ENCODE peak calls at places on chromosomes 6 and 20, in six cellular contexts. T, Q, V, I, M and A are unnamed samples. For H3K9me3 and H3K36me3, the result is how much of the 10 kb centered on the place peaks cover.

GRCh38 chr6:20906938-20907337 is 372.7 kb downstream of the CDKAL1 start:
- DNase-seq in T (no peak), Q (no peak), M (no peak), I (no peak), V (no peak), A (no peak)

GRCh38 chr6:18985061-18985460 is 597.9 kb downstream of the RNF144B start:
- DNase-seq in M (no peak), Q (no peak), V (no peak), I (no peak), T (no peak), A (no peak)

GRCh38 chr6:157110620-157111019 is 212.7 kb downstream of the TMEM242 start:
- DNase-seq in Q (no peak), V (no peak), M (no peak), T (no peak), I (no peak), A (no peak)

GRCh38 chr20:53055668-53056067 is 83.5 kb downstream of the TSHZ2 start:
- DNase-seq in V (no peak), Q (no peak), I (no peak), T (no peak), M (no peak), A (no peak)

GRCh38 chr20:21378259-21378658 is 19.1 kb downstream of the NKX2-4 start:
- DNase-seq in M (no peak), Q (no peak), I (no peak), V (no peak), T (no peak), A (no peak)

GRCh38 chr20:19889011-19889953 is 127.9 kb upstream of the NAA20 start:
- DNase-seq in M (peak), V (peak), T (no peak), I (no peak), Q (no peak), A (peak)

GRCh38 chr6:160015778-160016684 is 47.1 kb downstream of the IGF2R start:
- DNase-seq in I (no peak), T (peak), M (no peak), Q (no peak), V (no peak), A (no peak)

GRCh38 chr6:34630040-34630439 is 66.5 kb downstream of the ILRUN start:
- DNase-seq in I (no peak), T (no peak), M (no peak), V (no peak), Q (no peak), A (no peak)

GRCh38 chr6:89970609-89971337 is 76.5 kb downstream of the GJA10 start:
- DNase-seq in I (peak), Q (no peak), T (peak), M (peak), V (peak), A (no peak)

GRCh38 chr20:6058684-6059295 is 4.9 kb upstream of the LRRN4 start:
- DNase-seq in Q (peak), I (peak), T (no peak), M (no peak), V (no peak), A (no peak)

GRCh38 chr20:21516180-21516567 is 2.3 kb upstream of the NKX2-2 start:
- DNase-seq in Q (no peak), M (no peak), I (no peak), T (no peak), V (no peak), A (no peak)

GRCh38 chr20:63653041-63653973 is at the start of gene STMN3:
- DNase-seq in I (peak), T (peak), Q (peak), M (peak), V (peak), A (peak)

GRCh38 chr20:53040678-53041674 is 68.8 kb downstream of the TSHZ2 start:
- DNase-seq in V (no peak), M (peak), Q (no peak), I (no peak), T (no peak), A (peak)

GRCh38 chr6:170448745-170449144 is 104.4 kb downstream of the PSMB1 start:
- DNase-seq in V (no peak), M (peak), I (no peak), Q (no peak), T (no peak), A (no peak)

GRCh38 chr6:7919871-7920270 is 9.3 kb upstream of the TXNDC5 start:
- DNase-seq in T (no peak), M (no peak), Q (no peak), I (no peak), V (no peak), A (no peak)

GRCh38 chr6:127222418-127222817 is 44.2 kb upstream of the RNF146 start:
- DNase-seq in Q (no peak), T (no peak), V (no peak), M (no peak), I (no peak), A (no peak)

GRCh38 chr20:54345301-54345724 is 130.1 kb upstream of the DOK5 start:
- DNase-seq in M (no peak), T (no peak), V (no peak), I (no peak), Q (no peak), A (no peak)

GRCh38 chr6:125232466-125232865 is 69.3 kb downstream of the HDDC2 start:
- DNase-seq in I (no peak), Q (no peak), V (no peak), T (no peak), M (no peak), A (no peak)

GRCh38 chr6:136823128-136823660 is 802 bp downstream of the PEX7 start:
- DNase-seq in V (no peak), I (no peak), M (no peak), T (peak), Q (peak), A (peak)

GRCh38 chr20:21026951-21027350 is 79.2 kb downstream of the LINC00237 start:
- DNase-seq in V (no peak), M (no peak), T (no peak), Q (no peak), I (no peak), A (no peak)

GRCh38 chr6:31548423-31548873 is 1.0 kb downstream of the NFKBIL1 start:
- DNase-seq in T (no peak), V (no peak), M (no peak), Q (no peak), I (no peak), A (no peak)

GRCh38 chr6:148770408-148771211 is 23.8 kb downstream of the UST start:
- DNase-seq in Q (no peak), T (no peak), V (no peak), M (no peak), I (no peak), A (no peak)

GRCh38 chr20:49285813-49286494 is 8.1 kb upstream of the ZNFX1 start:
- DNase-seq in I (no peak), T (no peak), M (no peak), Q (no peak), V (no peak), A (no peak)
- H3K4me3 ChIP-seq in I (no peak), T (peak), M (peak), Q (no peak), V (no peak), A (no peak)

DNA sequence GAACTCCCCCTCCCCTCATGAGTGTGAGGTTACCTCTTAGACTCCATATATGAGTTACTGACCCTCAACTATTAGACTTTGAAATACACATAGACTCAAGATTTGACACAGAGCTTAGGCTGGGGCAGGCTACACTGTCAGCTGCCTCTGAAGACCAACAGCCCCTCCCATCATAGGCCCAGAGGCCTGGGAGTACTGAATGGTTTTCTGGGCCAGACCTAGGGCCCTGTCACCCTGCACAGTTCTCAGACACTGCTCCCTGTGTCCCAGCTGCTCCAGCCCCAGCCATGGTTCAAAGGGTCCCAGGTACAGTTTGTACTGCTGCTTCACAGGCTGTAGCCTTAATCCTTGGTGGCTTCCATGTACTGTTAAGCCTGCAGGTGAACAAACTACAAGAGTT is 132.1 kb upstream of the MOCS1 start:
- DNase-seq in V (no peak), Q (no peak), M (no peak), T (no peak), I (no peak), A (no peak)
- H3K9me3 ChIP-seq in V (under half), Q (under half), M (under half), T (under half), I (under half), A (under half)

GRCh38 chr20:48983423-48984400 is 62.2 kb downstream of the ARFGEF2 start:
- DNase-seq in I (peak), M (no peak), T (no peak), V (no peak), Q (no peak), A (no peak)

GRCh38 chr20:48984575-48985219 is 61.4 kb upstream of the CSE1L start:
- DNase-seq in V (no peak), Q (no peak), M (no peak), T (no peak), I (no peak), A (no peak)

GRCh38 chr20:48990467-48990866 is 55.6 kb upstream of the CSE1L start:
- DNase-seq in M (no peak), T (no peak), I (no peak), Q (no peak), V (no peak), A (no peak)

GRCh38 chr20:48986899-48987298 is 59.2 kb upstream of the CSE1L start:
- DNase-seq in T (no peak), Q (no peak), V (no peak), M (no peak), I (no peak), A (no peak)
- H3K36me3 ChIP-seq in T (half or more), Q (half or more), V (under half), M (half or more), I (half or more), A (under half)

GRCh38 chr6:116662186-116662585 is 6.4 kb downstream of the ZUP1 start:
- DNase-seq in T (no peak), M (no peak), Q (no peak), V (no peak), I (no peak), A (no peak)

GRCh38 chr6:116667620-116668019 is 946 bp downstream of the ZUP1 start:
- DNase-seq in T (no peak), Q (no peak), I (no peak), M (no peak), V (no peak), A (no peak)

GRCh38 chr6:116663308-116663707 is 5.3 kb downstream of the ZUP1 start:
- DNase-seq in I (no peak), T (no peak), Q (no peak), M (no peak), V (no peak), A (no peak)

GRCh38 chr6:116665464-116665863 is 3.1 kb downstream of the ZUP1 start:
- DNase-seq in T (no peak), M (no peak), I (no peak), Q (no peak), V (no peak), A (no peak)

GRCh38 chr6:116666869-116667268 is 1.7 kb downstream of the ZUP1 start:
- DNase-seq in Q (no peak), T (no peak), I (no peak), V (no peak), M (no peak), A (no peak)
- H3K4me3 ChIP-seq in Q (no peak), T (peak), I (no peak), V (no peak), M (peak), A (no peak)

DNA sequence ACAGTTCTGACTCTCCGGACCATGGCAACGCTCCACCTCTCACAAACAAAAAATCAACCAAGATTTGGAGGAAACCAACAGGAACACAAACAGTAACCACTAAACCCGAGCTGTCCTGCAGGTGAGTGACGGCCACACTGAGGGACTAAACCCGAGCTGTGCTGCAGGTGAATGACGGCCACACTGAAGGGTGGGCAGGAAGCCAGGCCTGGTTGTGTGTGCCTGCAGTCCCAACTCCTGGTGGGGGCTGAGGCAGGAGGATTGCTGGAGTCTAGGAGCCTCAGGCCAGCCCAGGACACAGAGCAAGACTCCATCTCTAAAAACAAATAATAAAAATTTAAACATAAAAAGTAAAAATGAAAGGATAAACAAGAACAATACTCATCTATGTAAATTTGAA is 80.6 kb downstream of the TAF4 start:
- DNase-seq in Q (no peak), I (no peak), T (no peak), M (no peak), V (no peak), A (no peak)
- H3K9me3 ChIP-seq in Q (under half), I (under half), T (under half), M (under half), V (under half), A (under half)